ENCODE peak calls at places on chromosomes 7 and 10, in five cellular contexts. F is aorta; J is activated naive CD4-positive, alpha-beta T cell; W is hypothalamus; D is RWPE1. Z is an unnamed sample.

GRCh38 chr10:22315455-22316285 is 518 bp upstream of the COMMD3 start:
- DNase-seq in W (no peak), D (peak), F (no peak), J (no peak), Z (no peak)

GRCh38 chr10:70779088-70779487 is 6.1 kb downstream of the TBATA start:
- DNase-seq in F (no peak), D (no peak), W (no peak), J (no peak), Z (peak)

GRCh38 chr7:51901489-51901840 is 584.9 kb upstream of the COBL start:
- DNase-seq in F (no peak), J (no peak), D (no peak), W (no peak), Z (no peak)

GRCh38 chr10:100999742-101000601 is at the start of gene LZTS2:
- DNase-seq in W (peak), J (no peak), D (no peak), F (peak), Z (no peak)

GRCh38 chr7:101816499-101817030 is 861 bp upstream of the CUX1 start:
- DNase-seq in J (no peak), F (peak), W (peak), D (no peak), Z (peak)

GRCh38 chr10:70174058-70174741 is 3.9 kb upstream of the SAR1A start:
- DNase-seq in J (no peak), W (no peak), F (no peak), D (no peak), Z (no peak)

GRCh38 chr10:65341323-65341922 is 1584.4 kb upstream of the LRRTM3 start:
- DNase-seq in W (no peak), J (no peak), F (no peak), D (no peak), Z (no peak)

GRCh38 chr10:109889867-109890266 is 33.4 kb downstream of the XPNPEP1 start:
- DNase-seq in W (no peak), J (no peak), F (no peak), D (no peak), Z (no peak)

GRCh38 chr10:43230101-43230908 is 36.6 kb downstream of the RASGEF1A start:
- DNase-seq in W (no peak), J (no peak), D (no peak), F (peak), Z (no peak)

GRCh38 chr10:124736491-124737136 is 7.6 kb downstream of the FAM53B start:
- DNase-seq in J (no peak), D (peak), W (peak), F (peak), Z (peak)

GRCh38 chr7:136594739-136595144 is 273.7 kb upstream of the CHRM2 start:
- DNase-seq in J (no peak), W (no peak), D (no peak), F (no peak), Z (no peak)

GRCh38 chr10:93799309-93799708 is 41.6 kb downstream of the LGI1 start:
- DNase-seq in W (no peak), F (no peak), D (no peak), J (no peak), Z (no peak)

GRCh38 chr7:115127399-115128021 is 205.6 kb downstream of the MDFIC start:
- DNase-seq in W (no peak), D (no peak), F (no peak), J (no peak), Z (no peak)

GRCh38 chr7:128042027-128042426 is 10.8 kb upstream of the LRRC4 start:
- DNase-seq in J (no peak), D (no peak), F (no peak), W (peak), Z (no peak)

GRCh38 chr10:3186365-3186764 is 13.8 kb upstream of the PITRM1 start:
- DNase-seq in J (no peak), D (no peak), F (no peak), W (no peak), Z (no peak)

GRCh38 chr10:110756886-110757285 is 112.8 kb downstream of the RBM20 start:
- DNase-seq in W (no peak), D (no peak), J (no peak), F (no peak), Z (no peak)

GRCh38 chr10:69335613-69336012 is 57.3 kb downstream of the HK1 start:
- DNase-seq in J (no peak), D (no peak), W (no peak), F (no peak), Z (no peak)

GRCh38 chr7:23062452-23062851 is 43.1 kb upstream of the KLHL7 start:
- DNase-seq in F (no peak), W (no peak), D (peak), J (no peak), Z (no peak)

GRCh38 chr7:106767498-106768323 is 97.4 kb upstream of the PIK3CG start:
- DNase-seq in F (no peak), W (no peak), J (no peak), D (no peak), Z (no peak)

GRCh38 chr7:22565315-22565811 is 65.4 kb upstream of the STEAP1B start:
- DNase-seq in W (no peak), D (peak), J (no peak), F (peak), Z (no peak)

Z was measured in testis.